ENCODE peak calls at places on chromosomes 16 and 17, in eight cellular contexts. Q, A, S, W, H, G, D and Y are unnamed samples.

GRCh38 chr17:17467720-17468119 is 9.1 kb upstream of the MED9 start:
- DNase-seq in A (no peak), S (no peak), Q (peak; percentile 78), D (no peak), H (no peak), G (no peak), W (peak; percentile 74), Y (peak; percentile 36)

GRCh38 chr17:58200024-58200633 is 7.6 kb downstream of the EPX start:
- DNase-seq in D (peak; percentile 89), H (peak; percentile 63), G (peak; percentile 48), W (peak; percentile 59), A (peak; percentile 53), Q (peak; percentile 78), S (peak; percentile 91), Y (peak; percentile 64)

GRCh38 chr17:55163408-55163807 is 101.4 kb upstream of the HLF start:
- DNase-seq in H (no peak), G (peak; percentile 53), Q (no peak), D (no peak), S (no peak), W (no peak), A (no peak), Y (no peak)

GRCh38 chr16:76241735-76242134 is 35.5 kb upstream of the CNTNAP4 start:
- DNase-seq in G (no peak), W (no peak), S (no peak), H (no peak), D (no peak), A (no peak), Q (no peak), Y (no peak)

GRCh38 chr17:49337900-49338299 is 24.1 kb downstream of the ZNF652 start:
- DNase-seq in A (no peak), H (no peak), D (no peak), W (no peak), Q (no peak), S (no peak), G (no peak), Y (peak; percentile 28)

GRCh38 chr17:1481736-1482135 is 10.8 kb downstream of the MYO1C start:
- DNase-seq in H (no peak), S (no peak), W (no peak), A (no peak), G (no peak), Q (no peak), D (no peak), Y (peak; percentile 28)

GRCh38 chr17:73506470-73507435 is 137.5 kb downstream of the SDK2 start:
- DNase-seq in A (no peak), H (no peak), D (peak; percentile 83), G (no peak), S (no peak), W (no peak), Q (peak; percentile 64), Y (no peak)

GRCh38 chr16:62738631-62739030 is 702.4 kb upstream of the CDH8 start:
- DNase-seq in D (no peak), Q (no peak), G (no peak), W (no peak), A (no peak), H (no peak), S (no peak), Y (no peak)

GRCh38 chr16:50282010-50282538 is 15.7 kb downstream of the ADCY7 start:
- DNase-seq in H (no peak), W (no peak), D (no peak), G (peak; percentile 93), S (no peak), Q (no peak), A (peak; percentile 88), Y (no peak)

GRCh38 chr16:21628196-21628726 is 24.1 kb downstream of the IGSF6 start:
- DNase-seq in S (no peak), A (no peak), Q (no peak), W (no peak), D (no peak), H (no peak), G (no peak), Y (no peak)

GRCh38 chr17:76515291-76515949 is 14.2 kb upstream of the RHBDF2 start:
- DNase-seq in W (no peak), G (no peak), A (peak; percentile 57), S (no peak), H (no peak), D (no peak), Q (no peak), Y (peak; percentile 99)

GRCh38 chr16:11053916-11054460 is 109.6 kb downstream of the CLEC16A start:
- DNase-seq in D (no peak), S (no peak), Q (no peak), H (no peak), G (no peak), W (no peak), A (no peak), Y (no peak)

GRCh38 chr17:55549140-55549539 is 37.9 kb upstream of the SMIM36 start:
- DNase-seq in W (no peak), A (peak; percentile 28), H (peak; percentile 40), S (peak; percentile 69), G (peak; percentile 33), Q (peak; percentile 68), D (no peak), Y (peak; percentile 10)

GRCh38 chr16:3274490-3274889 is 8.8 kb upstream of the ZNF263 start:
- DNase-seq in D (no peak), S (no peak), Q (peak; percentile 2), W (no peak), H (no peak), A (peak; percentile 20), G (peak; percentile 60), Y (no peak)

GRCh38 chr17:59238904-59239303 is 18.6 kb downstream of the GDPD1 start:
- DNase-seq in A (no peak), G (no peak), H (no peak), Q (no peak), D (no peak), W (no peak), S (no peak), Y (no peak)

GRCh38 chr17:56815711-56816110 is 18.0 kb downstream of the C17orf67 start:
- DNase-seq in A (no peak), D (no peak), S (no peak), G (no peak), Q (peak; percentile 29), H (no peak), W (no peak), Y (peak; percentile 65)

GRCh38 chr17:27631897-27632725 is 1.1 kb downstream of the LGALS9 start:
- DNase-seq in A (no peak), H (no peak), Q (no peak), S (no peak), D (no peak), W (no peak), G (no peak), Y (no peak)

DNA sequence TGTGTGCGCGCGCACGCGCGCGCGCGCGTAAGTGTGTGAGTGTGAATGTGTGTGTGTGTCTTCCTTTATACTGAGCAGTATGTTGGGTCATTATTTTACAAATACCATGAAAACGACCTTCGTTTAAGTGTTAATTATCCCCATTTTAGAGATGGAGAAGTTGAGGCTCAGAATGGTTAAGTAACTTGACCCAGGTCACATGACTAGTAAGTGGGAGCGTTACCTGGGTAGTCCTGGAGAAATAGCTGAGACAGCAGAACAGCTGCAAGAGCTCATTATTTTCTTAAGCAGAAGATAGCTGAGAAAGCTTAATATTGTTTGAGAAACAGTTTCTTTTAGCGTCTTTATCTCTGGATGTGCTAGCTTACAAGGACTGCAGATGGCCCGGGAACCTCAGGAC is 78.8 kb downstream of the IRX3 start:
- DNase-seq in G (no peak), Q (no peak), H (no peak), A (no peak), D (no peak), W (no peak), S (no peak), Y (no peak)
- H3K27ac ChIP-seq in G (no peak overlapping the region), Q (no peak overlapping the region), H (no peak overlapping the region), A (no peak overlapping the region), D (no peak overlapping the region), W (no peak overlapping the region), S (no peak overlapping the region), Y (no peak overlapping the region)

GRCh38 chr16:72569677-72570076 is 397.7 kb upstream of the PMFBP1 start:
- DNase-seq in Q (no peak), S (peak; percentile 3), D (no peak), H (no peak), G (no peak), W (no peak), A (no peak), Y (no peak)
- TF ChIP-seq EZH2phosphoT487 in Q (no peak), S (no peak), D (no peak), H (no peak), G (no peak), W (no peak), A (no peak), Y (no peak)

GRCh38 chr17:43371227-43371821 is 27.5 kb upstream of the ARL4D start:
- DNase-seq in A (no peak), W (no peak), H (no peak), G (no peak), S (no peak), Q (no peak), D (no peak), Y (no peak)

GRCh38 chr17:43372273-43372911 is 26.4 kb upstream of the ARL4D start:
- DNase-seq in G (peak; percentile 76), S (no peak), H (no peak), D (no peak), A (peak; percentile 70), W (peak; percentile 72), Q (no peak), Y (no peak)

GRCh38 chr17:43368740-43369506 is 29.9 kb upstream of the ARL4D start:
- DNase-seq in Q (peak; percentile 38), H (peak; percentile 50), A (peak; percentile 33), G (peak; percentile 39), D (peak; percentile 75), W (peak; percentile 90), S (peak; percentile 94), Y (peak; percentile 90)

GRCh38 chr17:43367588-43368242 is 31.1 kb upstream of the ARL4D start:
- DNase-seq in Q (peak; percentile 90), D (peak; percentile 67), W (peak; percentile 82), H (peak; percentile 96), S (peak; percentile 68), G (peak; percentile 89), A (peak; percentile 71), Y (peak; percentile 93)

DNA sequence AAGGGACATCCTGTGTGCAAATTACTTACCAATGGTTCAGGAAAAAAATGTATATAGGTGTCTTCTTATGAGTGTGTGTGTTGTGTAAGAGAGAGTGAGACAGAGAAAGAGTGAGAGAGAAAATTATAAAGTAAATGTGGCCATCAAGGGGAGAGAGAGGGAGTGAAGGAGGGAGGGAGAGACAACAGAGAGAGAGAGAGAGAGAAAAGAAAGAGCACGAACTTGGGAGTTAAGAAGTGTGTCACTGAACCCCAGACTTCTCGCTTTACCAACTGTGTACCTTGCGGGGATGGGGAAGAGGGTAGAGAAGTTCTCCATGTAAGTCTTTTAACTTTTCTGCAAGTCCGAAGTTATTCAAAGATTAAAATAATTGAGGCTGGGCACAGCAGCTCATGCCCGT is 28.8 kb upstream of the ARL4D start:
- DNase-seq in H (no peak), W (no peak), D (no peak), G (no peak), S (no peak), Q (no peak), A (no peak), Y (no peak)
- H3K9me2 ChIP-seq in H (no peaks in the 10 kb centered on the region), W (no peaks in the 10 kb centered on the region), D (no peaks in the 10 kb centered on the region), G (no peaks in the 10 kb centered on the region), S (no peaks in the 10 kb centered on the region), Q (no peaks in the 10 kb centered on the region), A (no peaks in the 10 kb centered on the region), Y (no peaks in the 10 kb centered on the region)

DNA sequence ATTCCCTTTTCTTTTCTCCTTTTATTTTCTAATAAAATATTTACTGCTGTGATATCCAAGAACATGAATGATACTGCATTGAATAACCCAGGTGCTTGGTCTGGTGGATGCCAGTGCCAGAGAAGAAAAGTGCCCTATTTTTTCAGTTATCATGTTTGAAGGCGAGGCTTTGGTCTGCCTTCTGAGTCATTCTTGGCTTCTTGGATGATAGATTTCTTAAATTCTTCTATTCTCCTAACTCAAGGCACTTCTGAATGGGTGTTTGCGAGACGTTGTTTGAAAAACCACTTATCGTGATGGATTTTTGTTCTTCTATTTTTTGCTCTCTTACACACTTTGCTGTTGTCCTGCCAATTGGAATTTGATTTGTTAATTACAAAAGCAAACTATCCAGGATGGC is 66.7 kb downstream of the FTO start:
- DNase-seq in A (no peak), G (no peak), S (no peak), W (no peak), H (no peak), D (no peak), Q (peak; percentile 23), Y (peak; percentile 54)
- H3K27ac ChIP-seq in A (no peak overlapping the region), G (no peak overlapping the region), S (no peak overlapping the region), W (no peak overlapping the region), H (no peak overlapping the region), D (no peak overlapping the region), Q (no peak overlapping the region), Y (no peak overlapping the region)